ENCODE peak calls at places on chromosomes 4 and X, in seven cellular contexts. J, H, Z, S, K, O and L are unnamed samples.

GRCh38 chrX:130878350-130879341 is 24.4 kb downstream of the ENOX2 start:
- DNase-seq in J (no peak), H (no peak), Z (no peak), S (no peak), K (no peak), O (no peak), L (peak)

GRCh38 chr4:76539979-76540378 is 105.0 kb downstream of the SHROOM3 start:
- DNase-seq in J (no peak), H (no peak), Z (no peak), S (no peak), K (no peak), O (no peak), L (no peak)

GRCh38 chrX:19602866-19603620 is 87.7 kb upstream of the MAP3K15 start:
- DNase-seq in J (no peak), H (no peak), Z (no peak), S (no peak), K (no peak), O (no peak), L (peak)

GRCh38 chrX:19225906-19226305 is 103.6 kb upstream of the ADGRG2 start:
- DNase-seq in J (no peak), H (no peak), Z (no peak), S (no peak), K (no peak), O (no peak), L (no peak)

GRCh38 chr4:113077611-113078010 is 28.2 kb downstream of the ANK2 start:
- DNase-seq in J (no peak), H (no peak), Z (no peak), S (no peak), K (no peak), O (no peak), L (no peak)

GRCh38 chrX:74606342-74606741 is 8.1 kb downstream of the RLIM start:
- DNase-seq in J (no peak), H (no peak), Z (no peak), S (no peak), K (no peak), O (no peak), L (no peak)

GRCh38 chr4:93897559-93897958 is 69.0 kb downstream of the ATOH1 start:
- DNase-seq in J (no peak), H (no peak), Z (no peak), S (no peak), K (no peak), O (no peak), L (no peak)

GRCh38 chrX:34426334-34426733 is 230.8 kb downstream of the TMEM47 start:
- DNase-seq in J (no peak), H (no peak), Z (no peak), S (no peak), K (no peak), O (no peak), L (peak)

GRCh38 chr4:73213917-73214663 is 44.5 kb downstream of the ANKRD17 start:
- DNase-seq in J (no peak), H (no peak), Z (no peak), S (no peak), K (no peak), O (no peak), L (no peak)

GRCh38 chr4:37682701-37683401 is 3.3 kb downstream of the RELL1 start:
- DNase-seq in J (no peak), H (no peak), Z (no peak), S (no peak), K (no peak), O (no peak), L (no peak)

DNA sequence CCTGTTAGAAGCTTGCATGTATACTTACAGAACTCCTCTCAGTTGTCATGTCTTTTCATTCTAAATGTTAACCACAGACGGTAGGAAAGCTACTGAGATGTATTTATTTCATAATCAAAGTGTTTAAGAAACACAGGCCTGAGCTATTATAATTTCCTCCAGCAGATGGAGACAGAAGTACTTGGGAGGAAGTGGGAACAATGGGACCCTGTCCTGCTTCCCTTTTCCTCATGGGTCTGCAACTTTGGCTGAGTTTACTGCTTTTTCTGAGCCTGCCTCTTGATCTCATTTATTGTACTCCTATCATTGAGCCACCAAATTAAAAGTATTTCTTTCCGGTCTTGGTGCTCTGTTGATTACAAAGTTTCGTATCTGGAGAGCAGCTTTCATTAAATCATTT is 67.7 kb upstream of the SPANXN2 start:
- DNase-seq in J (no peak), H (no peak), Z (no peak), S (no peak), K (no peak), O (no peak), L (no peak)
- TF ChIP-seq CTCF in J (no peak), H (peak), Z (no peak), S (peak), K (no peak), O (no peak), L (no peak)

GRCh38 chr4:5784960-5785611 is 74.1 kb downstream of the EVC start:
- DNase-seq in J (no peak), H (peak), Z (peak), S (peak), K (peak), O (no peak), L (no peak)
- TF ChIP-seq CTCF in J (no peak), H (no peak), Z (no peak), S (no peak), K (no peak), O (no peak), L (no peak)

DNA sequence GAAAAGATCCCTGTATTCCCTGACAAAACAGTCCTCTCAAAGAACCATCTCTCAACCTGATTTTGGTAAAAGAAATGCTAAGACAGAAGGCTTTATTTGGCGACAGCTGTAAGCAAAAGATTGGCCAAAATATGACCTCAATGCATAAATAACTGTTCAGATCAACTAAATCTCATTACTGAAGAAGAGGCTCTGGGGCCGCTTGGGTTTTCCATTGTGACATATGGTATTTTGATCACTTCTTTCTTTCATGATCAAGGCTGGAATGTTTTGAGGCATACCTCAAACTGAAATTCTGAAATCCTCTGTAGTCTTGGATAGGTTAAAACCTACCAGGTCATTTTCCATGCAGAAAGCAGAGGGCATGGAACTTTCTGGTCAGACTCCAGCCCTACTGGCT is 106.3 kb downstream of the C4orf51 start:
- DNase-seq in J (no peak), H (no peak), Z (no peak), S (no peak), K (no peak), O (no peak), L (no peak)
- TF ChIP-seq CTCF in J (no peak), H (no peak), Z (no peak), S (no peak), K (no peak), O (no peak), L (no peak)

GRCh38 chrX:136336623-136337022 is 35.9 kb downstream of the ADGRG4 start:
- DNase-seq in J (no peak), H (no peak), Z (no peak), S (no peak), K (no peak), O (no peak), L (no peak)
- TF ChIP-seq CTCF in J (peak), H (peak), Z (no peak), S (peak), K (no peak), O (peak), L (peak)

GRCh38 chr4:126047114-126047513 is 732.4 kb downstream of the FAT4 start:
- DNase-seq in J (no peak), H (no peak), Z (no peak), S (no peak), K (no peak), O (no peak), L (no peak)
- TF ChIP-seq CTCF in J (no peak), H (no peak), Z (no peak), S (no peak), K (no peak), O (no peak), L (no peak)

GRCh38 chrX:112368371-112368770 is 285.8 kb upstream of the TRPC5 start:
- DNase-seq in J (no peak), H (no peak), Z (no peak), S (no peak), K (no peak), O (peak), L (no peak)
- TF ChIP-seq CTCF in J (peak), H (peak), Z (no peak), S (peak), K (peak), O (no peak), L (no peak)

GRCh38 chr4:152779513-152780266 is at the start of the genes ARFIP1 and TIGD4:
- DNase-seq in J (peak), H (peak), Z (peak), S (peak), K (peak), O (peak), L (peak)
- TF ChIP-seq CTCF in J (peak), H (peak), Z (no peak), S (peak), K (peak), O (no peak), L (peak)

DNA sequence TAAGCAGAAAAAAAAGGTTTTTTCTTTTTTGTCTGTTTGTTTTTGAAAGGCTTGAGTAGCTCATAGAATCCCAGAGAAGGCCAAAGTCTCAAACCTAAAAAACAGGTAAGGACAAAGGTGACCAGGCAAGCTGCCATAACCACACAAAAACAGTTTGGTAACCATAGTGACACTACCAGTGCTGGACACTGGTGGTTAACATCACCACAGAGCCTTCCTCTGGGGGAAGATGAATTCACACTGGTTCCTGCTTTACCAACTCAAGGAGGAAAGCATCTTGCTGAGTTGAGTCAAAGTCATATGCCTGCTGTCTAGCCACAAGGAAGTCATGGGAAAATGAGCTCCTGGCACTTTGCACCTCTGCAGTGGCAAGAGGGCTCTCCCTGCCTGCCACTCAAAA is 32.5 kb downstream of the IDS start:
- DNase-seq in J (no peak), H (no peak), Z (no peak), S (no peak), K (no peak), O (no peak), L (no peak)
- TF ChIP-seq CTCF in J (no peak), H (no peak), Z (no peak), S (no peak), K (no peak), O (no peak), L (no peak)

GRCh38 chr4:39066371-39066770 is 4.3 kb downstream of the KLHL5 start:
- DNase-seq in J (no peak), H (no peak), Z (no peak), S (no peak), K (no peak), O (no peak), L (no peak)

GRCh38 chr4:39056023-39056422 is 6.0 kb upstream of the KLHL5 start:
- DNase-seq in J (no peak), H (no peak), Z (no peak), S (no peak), K (no peak), O (no peak), L (no peak)

GRCh38 chr4:39062499-39062898 is 467 bp downstream of the KLHL5 start:
- DNase-seq in J (no peak), H (no peak), Z (no peak), S (no peak), K (no peak), O (no peak), L (no peak)

GRCh38 chr4:39062094-39062493 is at the start of gene KLHL5:
- DNase-seq in J (no peak), H (no peak), Z (no peak), S (no peak), K (no peak), O (no peak), L (no peak)

GRCh38 chr4:39061450-39061849 is 582 bp upstream of the KLHL5 start:
- DNase-seq in J (no peak), H (no peak), Z (no peak), S (no peak), K (no peak), O (no peak), L (no peak)
- TF ChIP-seq CTCF in J (no peak), H (no peak), Z (no peak), S (no peak), K (no peak), O (no peak), L (no peak)